ENCODE peak calls at places on chromosomes 11 and 22, in ten cellular contexts. Y, N, K, X, V, F, S, A, U and O are unnamed samples.

GRCh38 chr11:35912883-35913614 is 30.8 kb upstream of the LDLRAD3 start:
- DNase-seq in Y (peak), N (no peak), K (no peak), X (no peak), V (no peak), F (no peak), S (peak), A (no peak), U (no peak), O (no peak)

GRCh38 chr11:84780689-84781293 is 846.4 kb downstream of the DLG2 start:
- DNase-seq in Y (no peak), N (peak), K (no peak), X (peak), V (peak), F (no peak), S (no peak), A (no peak), U (no peak), O (peak)

GRCh38 chr11:21615871-21616270 is 577.0 kb upstream of the ANO5 start:
- DNase-seq in Y (no peak), N (no peak), K (no peak), X (no peak), V (no peak), F (no peak), S (no peak), A (no peak), U (no peak), O (no peak)

GRCh38 chr11:77084581-77085191 is 17.9 kb downstream of the CAPN5 start:
- DNase-seq in Y (no peak), N (no peak), K (no peak), X (no peak), V (no peak), F (no peak), S (no peak), A (no peak), U (no peak), O (no peak)

GRCh38 chr11:26621147-26621546 is 49.1 kb upstream of the MUC15 start:
- DNase-seq in Y (no peak), N (peak), K (no peak), X (no peak), V (peak), F (no peak), S (no peak), A (no peak), U (no peak), O (no peak)

GRCh38 chr22:31818481-31819392 is 64.9 kb downstream of the DEPDC5 start:
- DNase-seq in Y (no peak), N (peak), K (no peak), X (no peak), V (peak), F (no peak), S (no peak), A (no peak), U (no peak), O (no peak)

GRCh38 chr11:60500276-60500935 is 7.8 kb downstream of the MS4A12 start:
- DNase-seq in Y (no peak), N (no peak), K (no peak), X (no peak), V (no peak), F (no peak), S (no peak), A (no peak), U (no peak), O (peak)

GRCh38 chr22:41597635-41597953 is 8.0 kb upstream of the PMM1 start:
- DNase-seq in Y (no peak), N (no peak), K (no peak), X (no peak), V (no peak), F (no peak), S (no peak), A (no peak), U (no peak), O (no peak)

GRCh38 chr11:107928767-107929507 is 689 bp downstream of the RAB39A start:
- DNase-seq in Y (no peak), N (no peak), K (no peak), X (peak), V (no peak), F (no peak), S (peak), A (no peak), U (peak), O (peak)

GRCh38 chr11:87300640-87301381 is 263.1 kb downstream of the TMEM135 start:
- DNase-seq in Y (no peak), N (peak), K (no peak), X (no peak), V (peak), F (no peak), S (peak), A (no peak), U (peak), O (peak)

GRCh38 chr11:32340181-32340580 is 95.2 kb downstream of the WT1 start:
- DNase-seq in Y (no peak), N (no peak), K (no peak), X (no peak), V (no peak), F (no peak), S (no peak), A (no peak), U (no peak), O (no peak)

GRCh38 chr11:19842505-19842904 is 129.9 kb downstream of the NAV2 start:
- DNase-seq in Y (no peak), N (peak), K (no peak), X (no peak), V (no peak), F (no peak), S (no peak), A (no peak), U (no peak), O (no peak)

GRCh38 chr11:8768625-8769333 is 86.2 kb downstream of the RPL27A start:
- DNase-seq in Y (no peak), N (peak), K (no peak), X (no peak), V (peak), F (no peak), S (no peak), A (no peak), U (no peak), O (no peak)

GRCh38 chr11:29343465-29344333 is 673.1 kb downstream of the KCNA4 start:
- DNase-seq in Y (peak), N (peak), K (no peak), X (peak), V (peak), F (peak), S (peak), A (no peak), U (peak), O (peak)

GRCh38 chr11:118111019-118111743 is 24.4 kb upstream of the SMIM35 start:
- DNase-seq in Y (no peak), N (no peak), K (no peak), X (no peak), V (no peak), F (no peak), S (no peak), A (no peak), U (no peak), O (no peak)

GRCh38 chr11:3605279-3605662 is 36.5 kb downstream of the ART5 start:
- DNase-seq in Y (no peak), N (no peak), K (no peak), X (no peak), V (no peak), F (no peak), S (no peak), A (no peak), U (no peak), O (no peak)

GRCh38 chr22:19636696-19637355 is 77.5 kb upstream of the SEPTIN5 start:
- DNase-seq in Y (no peak), N (no peak), K (no peak), X (no peak), V (no peak), F (peak), S (no peak), A (no peak), U (no peak), O (no peak)

GRCh38 chr22:29330753-29331152 is 15.3 kb upstream of the RASL10A start:
- DNase-seq in Y (no peak), N (peak), K (no peak), X (no peak), V (no peak), F (no peak), S (no peak), A (no peak), U (no peak), O (no peak)

GRCh38 chr11:28245131-28245530 is 136.9 kb downstream of the METTL15 start:
- DNase-seq in Y (no peak), N (no peak), K (no peak), X (no peak), V (no peak), F (no peak), S (no peak), A (no peak), U (no peak), O (no peak)

GRCh38 chr11:96075532-96075959 is 151.6 kb upstream of the MTMR2 start:
- DNase-seq in Y (peak), N (no peak), K (no peak), X (no peak), V (no peak), F (no peak), S (no peak), A (no peak), U (no peak), O (no peak)

GRCh38 chr11:73286240-73286810 is 14.2 kb downstream of the P2RY6 start:
- DNase-seq in Y (no peak), N (no peak), K (no peak), X (no peak), V (no peak), F (no peak), S (no peak), A (no peak), U (no peak), O (no peak)

GRCh38 chr11:1274501-1274900 is 34.9 kb downstream of the TOLLIP start:
- DNase-seq in Y (no peak), N (no peak), K (no peak), X (no peak), V (no peak), F (no peak), S (no peak), A (no peak), U (no peak), O (no peak)

GRCh38 chr11:27656806-27657483 is 43.3 kb downstream of the BDNF start:
- DNase-seq in Y (no peak), N (no peak), K (no peak), X (no peak), V (no peak), F (no peak), S (no peak), A (no peak), U (no peak), O (no peak)

GRCh38 chr11:40514124-40514523 is 945.3 kb downstream of the LRRC4C start:
- DNase-seq in Y (no peak), N (no peak), K (no peak), X (no peak), V (peak), F (no peak), S (no peak), A (no peak), U (no peak), O (no peak)

GRCh38 chr22:29480512-29481264 is 670 bp downstream of the NEFH start:
- DNase-seq in Y (no peak), N (peak), K (no peak), X (peak), V (no peak), F (peak), S (no peak), A (no peak), U (peak), O (no peak)

GRCh38 chr11:71496421-71496820 is 30.6 kb upstream of the KRTAP5-7 start:
- DNase-seq in Y (no peak), N (no peak), K (no peak), X (no peak), V (no peak), F (no peak), S (no peak), A (peak), U (no peak), O (no peak)

GRCh38 chr11:106077609-106078517 is at the start of gene AASDHPPT:
- DNase-seq in Y (no peak), N (peak), K (no peak), X (peak), V (peak), F (no peak), S (peak), A (no peak), U (peak), O (peak)

GRCh38 chr22:28032896-28033295 is 113.8 kb upstream of the PITPNB start:
- DNase-seq in Y (no peak), N (no peak), K (no peak), X (peak), V (no peak), F (no peak), S (peak), A (no peak), U (no peak), O (no peak)

GRCh38 chr11:94593030-94593429 is 25.9 kb downstream of the PIWIL4 start:
- DNase-seq in Y (no peak), N (no peak), K (no peak), X (no peak), V (peak), F (no peak), S (no peak), A (no peak), U (no peak), O (no peak)

GRCh38 chr11:47394322-47395224 is 13.8 kb upstream of the SLC39A13 start:
- DNase-seq in Y (peak), N (peak), K (peak), X (no peak), V (no peak), F (peak), S (no peak), A (peak), U (no peak), O (peak)

GRCh38 chr11:13440100-13440855 is 22.7 kb downstream of the BTBD10 start:
- DNase-seq in Y (no peak), N (peak), K (no peak), X (peak), V (peak), F (no peak), S (peak), A (no peak), U (peak), O (peak)

GRCh38 chr11:46686886-46687810 is 13.3 kb downstream of the ARHGAP1 start:
- DNase-seq in Y (no peak), N (peak), K (no peak), X (no peak), V (peak), F (no peak), S (no peak), A (no peak), U (no peak), O (no peak)